ENCODE peak calls at places on chromosomes 13 and 19, in seven cellular contexts. N is heart left ventricle, I is colonic mucosa, W is cardiac fibroblast, L is esophagus squamous epithelium, E is PC-3, J is fibroblast of lung. X is an unnamed sample.
A peak's percentile ranks its signal among the peaks of the same experiment; 100 is the strongest.

GRCh38 chr19:28264556-28264955 is 948.4 kb downstream of the UQCRFS1 start:
- DNase-seq in J (no peak), E (no peak), N (no peak), W (no peak), L (no peak), I (no peak), X (no peak)

GRCh38 chr19:7556696-7557315 is 21.3 kb downstream of the PNPLA6 start:
- DNase-seq in N (no peak), I (no peak), E (no peak), W (no peak), J (no peak), L (no peak), X (no peak)

GRCh38 chr13:75740008-75740407 is 103.9 kb downstream of the LMO7 start:
- DNase-seq in N (no peak), I (no peak), J (no peak), E (no peak), L (no peak), W (no peak), X (no peak)

GRCh38 chr13:95512424-95512823 is 40.1 kb upstream of the CLDN10 start:
- DNase-seq in J (no peak), E (no peak), I (no peak), N (no peak), W (no peak), L (no peak), X (no peak)

GRCh38 chr13:99965329-99966000 is 6.1 kb downstream of the ZIC5 start:
- DNase-seq in J (no peak), L (no peak), W (no peak), N (no peak), I (no peak), E (no peak), X (no peak)

GRCh38 chr19:38024991-38025716 is 118.1 kb downstream of the SIPA1L3 start:
- DNase-seq in L (no peak), I (peak; percentile 36), N (no peak), E (no peak), J (no peak), W (no peak), X (no peak)

GRCh38 chr13:50797081-50797480 is 46.4 kb downstream of the DLEU7 start:
- DNase-seq in I (no peak), N (no peak), E (no peak), J (no peak), W (peak; percentile 8), L (no peak), X (peak; percentile 26)

GRCh38 chr19:42255766-42256750 is 1.1 kb upstream of the ERF start:
- DNase-seq in W (peak; percentile 71), E (peak; percentile 32), J (peak; percentile 45), L (no peak), N (peak; percentile 76), I (peak; percentile 47), X (peak; percentile 78)

GRCh38 chr13:99421758-99422555 is 79.3 kb upstream of the TM9SF2 start:
- DNase-seq in I (no peak), N (no peak), E (no peak), W (no peak), J (no peak), L (no peak), X (no peak)

GRCh38 chr19:18961767-18962423 is 20.9 kb upstream of the HOMER3 start:
- DNase-seq in N (no peak), L (no peak), J (no peak), I (no peak), W (no peak), E (peak; percentile 1), X (no peak)

GRCh38 chr13:53201454-53202225 is 173.0 kb downstream of the OLFM4 start:
- DNase-seq in I (peak; percentile 19), L (no peak), W (no peak), N (no peak), J (no peak), E (no peak), X (no peak)

GRCh38 chr13:53204598-53204997 is 176.0 kb downstream of the OLFM4 start:
- DNase-seq in E (no peak), I (no peak), N (no peak), J (no peak), W (no peak), L (no peak), X (no peak)

GRCh38 chr13:53200498-53201453 is 172.2 kb downstream of the OLFM4 start:
- DNase-seq in N (peak; percentile 29), I (peak; percentile 49), E (no peak), J (peak; percentile 2), W (peak; percentile 3), L (no peak), X (peak; percentile 15)

GRCh38 chr13:53206455-53206854 is 177.8 kb downstream of the OLFM4 start:
- DNase-seq in E (peak; percentile 4), W (no peak), I (no peak), J (no peak), L (no peak), N (no peak), X (peak; percentile 1)
- TF ChIP-seq CTCF in E (peak; percentile 36), W (peak; percentile 23), I (peak; percentile 24), J (no peak), L (no peak), N (no peak), X (peak; percentile 26)

DNA sequence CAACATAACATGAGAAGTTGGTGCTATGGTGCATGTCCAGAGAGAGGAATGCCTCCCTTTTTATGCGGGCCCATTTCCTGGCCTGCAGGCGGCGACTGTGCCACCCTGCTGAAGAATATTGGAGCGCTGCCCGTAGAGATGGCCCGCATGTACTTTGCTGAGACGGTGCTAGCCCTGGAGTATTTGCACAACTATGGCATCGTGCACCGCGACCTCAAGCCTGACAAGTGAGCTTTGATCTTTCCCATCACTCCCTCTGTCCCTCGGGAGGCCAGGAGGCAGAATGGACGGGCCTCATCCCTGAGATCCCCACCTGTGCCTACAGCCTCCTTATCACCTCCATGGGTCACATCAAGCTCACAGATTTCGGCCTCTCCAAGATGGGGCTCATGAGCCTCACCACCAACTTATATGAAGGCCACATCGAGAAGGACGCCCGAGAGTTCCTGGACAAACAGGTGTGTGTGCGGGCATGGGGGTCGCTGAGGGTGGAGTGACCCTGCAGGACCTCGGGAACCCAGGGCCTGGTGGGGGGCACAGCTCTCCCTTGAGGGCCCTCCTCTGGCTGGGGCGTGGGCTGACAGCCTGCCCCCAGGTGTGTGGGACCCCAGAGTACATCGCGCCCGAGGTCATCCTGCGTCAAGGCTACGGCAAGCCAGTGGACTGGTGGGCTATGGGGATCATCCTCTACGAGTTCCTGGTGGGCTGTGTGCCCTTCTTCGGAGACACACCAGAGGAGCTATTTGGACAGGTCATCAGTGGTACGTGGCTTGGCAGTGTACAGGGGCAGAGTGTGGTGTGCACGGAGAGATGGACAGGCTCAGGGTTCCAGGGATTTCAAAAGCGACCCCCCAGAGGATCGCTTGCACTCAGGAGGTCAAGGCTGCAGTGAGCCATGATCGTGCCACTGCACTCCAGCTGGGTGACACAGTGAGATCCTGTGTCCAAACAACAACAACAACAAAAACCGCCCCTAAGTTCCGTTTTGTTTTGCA is 16.2 kb downstream of the DNASE2 start:
- DNase-seq in J (no peak), E (no peak), L (no peak), I (no peak), N (no peak), W (no peak), X (no peak)
- TF ChIP-seq CTCF in J (no peak), E (no peak), L (no peak), I (no peak), N (no peak), W (no peak), X (no peak)

DNA sequence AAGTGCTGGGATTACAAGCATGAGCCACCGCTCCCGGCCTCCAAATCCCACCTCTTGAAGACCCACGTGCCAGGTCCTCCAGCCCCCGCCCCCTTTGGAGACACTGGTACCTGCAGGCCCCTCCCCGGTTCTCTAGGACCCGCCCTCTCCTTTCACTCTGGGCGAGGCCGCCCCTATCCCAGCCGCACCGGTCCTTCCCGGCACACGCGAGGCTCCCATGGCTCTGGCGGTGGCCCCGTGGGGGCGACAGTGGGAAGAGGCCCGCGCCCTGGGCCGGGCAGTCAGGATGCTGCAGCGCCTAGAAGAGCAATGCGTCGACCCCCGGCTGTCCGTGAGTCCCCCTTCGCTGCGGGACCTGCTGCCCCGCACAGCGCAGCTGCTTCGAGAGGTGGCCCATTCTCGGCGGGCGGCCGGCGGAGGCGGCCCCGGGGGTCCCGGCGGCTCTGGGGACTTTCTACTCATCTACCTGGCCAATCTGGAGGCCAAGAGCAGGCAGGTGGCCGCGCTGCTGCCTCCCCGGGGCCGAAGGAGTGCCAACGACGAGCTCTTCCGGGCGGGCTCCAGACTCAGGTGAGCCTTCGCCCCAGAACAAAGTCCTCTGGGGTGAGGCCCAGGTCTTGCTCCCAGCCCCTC is at the start of gene CBLC:
- DNase-seq in W (no peak), E (peak; percentile 88), N (no peak), I (peak; percentile 95), L (no peak), J (no peak), X (no peak)
- TF ChIP-seq CTCF in W (no peak), E (peak; percentile 42), N (no peak), I (no peak), L (no peak), J (no peak), X (no peak)

GRCh38 chr19:53898166-53898565 is 10.9 kb upstream of the CACNG7 start:
- DNase-seq in L (no peak), J (no peak), E (no peak), I (no peak), N (no peak), W (no peak), X (no peak)

GRCh38 chr19:53894736-53895135 is 12.7 kb downstream of the PRKCG start:
- DNase-seq in W (no peak), L (no peak), I (no peak), J (no peak), N (no peak), E (peak; percentile 63), X (no peak)

GRCh38 chr19:53898680-53899341 is 10.3 kb upstream of the CACNG7 start:
- DNase-seq in L (no peak), J (no peak), E (no peak), N (no peak), I (no peak), W (no peak), X (no peak)

GRCh38 chr19:53896682-53897081 is 12.4 kb upstream of the CACNG7 start:
- DNase-seq in N (no peak), L (no peak), E (no peak), J (no peak), W (no peak), I (no peak), X (no peak)

DNA sequence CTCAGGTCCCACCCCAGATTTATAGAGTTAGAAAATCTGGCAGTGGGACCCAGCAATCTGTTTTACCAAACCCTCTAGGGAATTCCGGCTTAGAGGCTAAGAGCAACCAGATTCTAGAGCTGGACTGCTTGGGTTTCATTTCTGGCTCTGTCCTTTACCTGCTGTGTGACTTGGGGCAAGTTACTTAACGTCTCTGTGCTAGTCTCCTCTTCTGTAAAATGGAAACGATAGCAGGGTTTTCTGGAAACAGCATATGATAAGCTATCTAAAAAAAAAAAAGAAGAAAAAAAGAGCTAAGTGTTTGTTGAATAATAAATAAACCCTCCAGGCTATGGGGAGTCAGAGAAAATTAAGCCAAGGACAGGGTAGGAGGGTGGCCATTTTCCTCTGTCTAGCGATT is 11.6 kb upstream of the CACNG7 start:
- DNase-seq in J (no peak), L (no peak), I (no peak), E (no peak), N (no peak), W (no peak), X (no peak)
- TF ChIP-seq CTCF in J (no peak), L (no peak), I (no peak), E (no peak), N (no peak), W (no peak), X (no peak)

GRCh38 chr13:113002206-113002821 is 33.3 kb downstream of the MCF2L start:
- DNase-seq in L (no peak), J (no peak), N (no peak), I (no peak), E (no peak), W (no peak), X (no peak)
- TF ChIP-seq CTCF in L (no peak), J (no peak), N (peak; percentile 29), I (peak; percentile 31), E (peak; percentile 42), W (no peak), X (peak; percentile 7)

GRCh38 chr13:46178143-46178542 is 3.8 kb downstream of the LCP1 start:
- DNase-seq in L (no peak), J (no peak), I (no peak), E (no peak), W (no peak), N (no peak), X (no peak)
- TF ChIP-seq CTCF in L (no peak), J (no peak), I (no peak), E (no peak), W (no peak), N (no peak), X (no peak)

X was measured in fibroblast of pulmonary artery.